ENCODE peak calls at places on chromosomes 1 and 21, in nine cellular contexts. Q, R, N, B, H, M, J, X and Y are unnamed samples.

GRCh38 chr1:218485241-218485928 is 140.2 kb downstream of the TGFB2 start:
- DNase-seq in Q (no peak), X (peak), R (no peak), H (no peak), J (no peak), M (no peak), B (no peak), N (no peak), Y (no peak)

GRCh38 chr1:240946926-240947325 is 335.0 kb upstream of the GREM2 start:
- DNase-seq in J (peak), X (peak), H (peak), M (no peak), R (no peak), B (peak), Q (no peak), N (no peak), Y (peak)

GRCh38 chr1:200794506-200795065 is 55.9 kb downstream of the CAMSAP2 start:
- DNase-seq in M (no peak), H (no peak), N (no peak), Q (no peak), B (no peak), R (no peak), J (no peak), X (peak), Y (no peak)

GRCh38 chr1:227411066-227411465 is 92.8 kb upstream of the CDC42BPA start:
- DNase-seq in B (no peak), R (no peak), X (peak), H (no peak), M (no peak), Q (no peak), J (no peak), N (no peak), Y (no peak)

GRCh38 chr1:154955039-154955717 is 721 bp downstream of the PBXIP1 start:
- DNase-seq in M (peak), B (peak), R (peak), H (peak), J (no peak), X (peak), Q (peak), N (no peak), Y (no peak)

GRCh38 chr21:32463367-32463766 is 50.9 kb downstream of the EVA1C start:
- DNase-seq in Q (no peak), J (no peak), B (no peak), R (no peak), H (no peak), N (no peak), X (peak), M (no peak), Y (no peak)

GRCh38 chr1:99589186-99589636 is 56.7 kb upstream of the PALMD start:
- DNase-seq in Q (no peak), B (no peak), X (no peak), N (no peak), M (no peak), H (no peak), R (no peak), J (no peak), Y (no peak)

GRCh38 chr1:43270421-43271095 is 775 bp downstream of the TMEM125 start:
- DNase-seq in H (peak), B (peak), M (no peak), J (no peak), N (peak), Q (no peak), X (no peak), R (peak), Y (no peak)

GRCh38 chr1:234727018-234727757 is 117.2 kb upstream of the IRF2BP2 start:
- DNase-seq in J (no peak), H (peak), R (no peak), M (no peak), X (peak), N (no peak), Q (no peak), B (peak), Y (no peak)

GRCh38 chr1:241658081-241658793 is 6.2 kb downstream of the WDR64 start:
- DNase-seq in J (no peak), X (no peak), N (no peak), M (no peak), Q (no peak), R (no peak), B (no peak), H (no peak), Y (no peak)

GRCh38 chr1:204263240-204263848 is 49.6 kb upstream of the GOLT1A start:
- DNase-seq in X (peak), M (peak), H (no peak), J (no peak), B (no peak), N (no peak), R (no peak), Q (no peak), Y (no peak)

GRCh38 chr1:17168480-17168878 is 36.4 kb upstream of the PADI1 start:
- DNase-seq in N (no peak), R (no peak), B (no peak), Q (no peak), M (no peak), H (no peak), J (peak), X (peak), Y (no peak)

GRCh38 chr1:187816646-187817045 is 987.9 kb downstream of the PLA2G4A start:
- DNase-seq in J (no peak), R (no peak), M (no peak), Q (no peak), B (no peak), N (no peak), X (peak), H (no peak), Y (no peak)

GRCh38 chr1:51954783-51955182 is 35.7 kb downstream of the RAB3B start:
- DNase-seq in Q (no peak), X (no peak), N (no peak), J (no peak), R (no peak), B (no peak), H (no peak), M (no peak), Y (no peak)

GRCh38 chr1:173269490-173270230 is 62.5 kb upstream of the TNFSF4 start:
- DNase-seq in N (no peak), X (peak), B (no peak), R (no peak), J (peak), Q (no peak), H (no peak), M (no peak), Y (no peak)

GRCh38 chr1:230641900-230642262 is 400 bp upstream of the COG2 start:
- DNase-seq in Q (no peak), J (no peak), H (no peak), R (no peak), N (no peak), X (no peak), M (peak), B (no peak), Y (no peak)

GRCh38 chr1:52249831-52250230 is 107.9 kb downstream of the ZFYVE9 start:
- DNase-seq in B (no peak), H (no peak), J (no peak), Q (no peak), R (no peak), N (no peak), M (no peak), X (no peak), Y (no peak)

GRCh38 chr1:7561331-7561921 is 209.7 kb upstream of the VAMP3 start:
- DNase-seq in R (no peak), M (no peak), J (no peak), N (no peak), B (no peak), Q (no peak), X (peak), H (no peak), Y (no peak)

GRCh38 chr1:89974211-89974610 is 20.7 kb upstream of the ZNF326 start:
- DNase-seq in X (no peak), B (no peak), M (no peak), J (no peak), Q (no peak), R (no peak), N (no peak), H (no peak), Y (no peak)

GRCh38 chr1:229874150-229874549 is 192.9 kb upstream of the GALNT2 start:
- DNase-seq in M (no peak), Q (no peak), H (no peak), N (no peak), B (no peak), X (peak), J (no peak), R (no peak), Y (no peak)

GRCh38 chr1:206590025-206590834 is 22.0 kb downstream of the EIF2D start:
- DNase-seq in X (peak), Q (no peak), B (peak), H (peak), M (no peak), N (no peak), R (no peak), J (no peak), Y (no peak)

GRCh38 chr1:228197555-228198147 is 10.2 kb upstream of the OBSCN start:
- DNase-seq in M (no peak), H (no peak), B (no peak), N (peak), X (no peak), J (no peak), Q (no peak), R (no peak), Y (no peak)

GRCh38 chr1:193408782-193409293 is 222.4 kb upstream of the B3GALT2 start:
- DNase-seq in M (peak), J (peak), X (peak), B (no peak), H (no peak), R (peak), N (peak), Q (peak), Y (no peak)

GRCh38 chr1:29679828-29680558 is 443.7 kb downstream of the PTPRU start:
- DNase-seq in N (no peak), M (no peak), R (no peak), J (no peak), H (no peak), Q (no peak), X (no peak), B (no peak), Y (no peak)

GRCh38 chr1:113320972-113321680 is 69.2 kb upstream of the MAGI3 start:
- DNase-seq in N (no peak), Q (no peak), M (no peak), H (no peak), B (no peak), J (no peak), R (no peak), X (peak), Y (no peak)

GRCh38 chr1:1619917-1620361 is 4.6 kb downstream of the MIB2 start:
- DNase-seq in B (no peak), X (no peak), N (no peak), M (peak), R (peak), H (no peak), J (no peak), Q (no peak), Y (no peak)
- TF ChIP-seq CTCF in B (peak), X (peak), N (no peak), M (peak), R (no peak), H (peak), J (peak), Q (no peak), Y (peak)

DNA sequence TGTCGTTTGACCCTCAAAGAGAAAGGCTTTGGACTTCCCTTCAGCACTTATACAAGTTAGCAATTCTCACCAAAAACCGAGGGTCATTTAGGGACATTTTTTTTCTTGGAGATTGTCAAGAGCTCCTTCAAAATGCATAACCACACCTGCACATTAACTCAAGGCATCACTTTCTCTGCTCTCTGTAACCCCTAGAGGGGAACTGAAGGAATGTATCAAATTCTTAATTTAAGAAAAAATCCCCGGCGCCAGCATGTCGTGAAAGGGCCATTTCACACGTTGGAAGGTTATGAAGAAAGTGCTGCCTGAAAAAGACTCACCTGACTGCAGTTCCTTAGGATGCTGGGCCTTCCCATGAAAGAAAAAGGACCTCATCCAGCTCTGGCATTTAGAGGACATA is 131.6 kb upstream of the ZC3H12A start:
- DNase-seq in B (no peak), R (no peak), X (no peak), J (no peak), M (no peak), N (no peak), Q (no peak), H (no peak), Y (no peak)
- TF ChIP-seq CTCF in B (no peak), R (no peak), X (no peak), J (no peak), M (no peak), N (no peak), Q (no peak), H (no peak), Y (no peak)

DNA sequence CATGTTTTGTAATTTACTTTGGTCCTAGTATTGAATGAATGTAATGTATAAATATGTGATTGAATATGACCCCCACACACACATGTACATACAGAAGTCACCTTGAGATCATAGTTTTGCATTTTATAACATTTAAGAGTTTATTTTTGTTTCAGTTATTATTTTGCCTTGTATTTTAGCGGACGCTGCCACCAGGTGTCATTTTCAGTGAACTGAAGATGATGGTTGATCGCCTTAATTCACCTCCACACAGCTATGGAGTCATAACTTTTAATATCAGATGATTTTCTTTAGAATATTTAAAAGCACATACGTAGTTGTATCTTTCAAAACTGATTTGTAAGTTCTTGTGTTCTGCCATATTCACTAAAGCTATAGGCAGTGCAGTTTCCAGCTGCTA is 130.4 kb downstream of the DYRK1A start:
- DNase-seq in N (no peak), J (no peak), B (no peak), Q (no peak), X (no peak), H (no peak), M (no peak), R (no peak), Y (no peak)
- TF ChIP-seq CTCF in N (no peak), J (peak), B (no peak), Q (peak), X (peak), H (no peak), M (peak), R (no peak), Y (peak)

GRCh38 chr1:223711173-223711572 is 1.2 kb upstream of the CAPN2 start:
- DNase-seq in R (no peak), Q (no peak), J (no peak), X (peak), B (no peak), H (no peak), M (peak), N (no peak), Y (peak)

GRCh38 chr1:223708651-223709268 is 3.6 kb upstream of the CAPN2 start:
- DNase-seq in X (no peak), N (no peak), M (no peak), Q (no peak), J (no peak), R (no peak), H (no peak), B (no peak), Y (no peak)

GRCh38 chr1:223708001-223708359 is 4.4 kb upstream of the CAPN2 start:
- DNase-seq in R (no peak), N (no peak), M (no peak), Q (no peak), X (no peak), J (no peak), B (no peak), H (no peak), Y (no peak)

GRCh38 chr1:223710179-223711133 is 1.9 kb upstream of the CAPN2 start:
- DNase-seq in X (no peak), J (no peak), M (no peak), N (no peak), B (no peak), H (no peak), Q (no peak), R (no peak), Y (no peak)

GRCh38 chr1:223709598-223709997 is 2.7 kb upstream of the CAPN2 start:
- DNase-seq in J (no peak), R (no peak), H (peak), N (no peak), Q (no peak), M (no peak), X (peak), B (no peak), Y (no peak)
- TF ChIP-seq CTCF in J (peak), R (no peak), H (no peak), N (no peak), Q (no peak), M (no peak), X (peak), B (no peak), Y (peak)

DNA sequence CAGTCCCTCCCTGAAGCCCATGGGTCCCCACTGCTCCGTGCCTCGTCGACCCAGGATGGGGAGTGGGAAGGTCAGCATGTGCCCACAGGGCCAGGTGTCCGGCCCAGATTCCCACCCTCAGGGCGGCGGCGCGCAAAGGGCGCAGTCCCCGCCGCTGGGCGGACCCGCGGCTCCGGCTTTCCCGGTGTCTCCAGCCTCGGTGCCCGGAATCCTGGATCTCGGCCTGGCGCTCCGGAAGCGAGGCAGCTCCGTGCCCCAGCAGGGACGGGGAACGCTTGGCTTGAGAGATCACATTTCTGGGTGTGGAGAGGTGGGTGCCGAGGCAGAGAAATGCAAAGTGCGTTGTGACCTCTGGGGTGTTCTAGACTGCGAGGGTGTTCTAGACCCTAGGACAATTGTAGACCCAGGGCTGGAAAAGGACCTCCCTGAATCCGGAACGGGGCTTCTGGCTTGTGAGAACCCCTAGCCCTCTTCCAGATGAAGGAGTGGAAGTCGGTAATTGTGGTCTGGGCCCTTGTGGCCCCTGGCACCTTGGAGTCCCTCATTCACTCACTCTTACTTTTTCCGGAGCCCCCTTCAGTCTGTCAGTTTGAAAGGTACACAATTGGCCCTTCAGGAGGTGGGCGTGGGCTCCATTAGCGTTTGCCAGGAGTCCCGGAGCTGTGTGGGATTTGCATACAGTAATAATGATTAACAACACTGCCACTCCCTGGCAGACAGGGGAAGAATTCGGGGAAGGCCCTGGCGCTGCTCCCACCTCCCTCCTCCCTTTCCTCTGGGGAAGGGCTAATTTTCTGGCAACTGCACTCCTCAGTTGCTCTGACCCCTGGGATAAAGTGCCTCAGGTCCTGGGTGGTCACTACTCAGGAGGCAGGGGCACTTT is 1.7 kb upstream of the KCND3 start:
- DNase-seq in M (peak), X (no peak), N (peak), H (no peak), R (no peak), B (no peak), J (no peak), Q (no peak), Y (no peak)
- TF ChIP-seq CTCF in M (peak), X (peak), N (no peak), H (no peak), R (no peak), B (no peak), J (no peak), Q (no peak), Y (peak)

GRCh38 chr21:34509151-34509550 is 2.9 kb downstream of the KCNE1 start:
- DNase-seq in H (peak), N (no peak), J (no peak), Q (no peak), B (no peak), M (no peak), R (no peak), X (no peak), Y (no peak)
- TF ChIP-seq CTCF in H (peak), N (no peak), J (peak), Q (no peak), B (peak), M (no peak), R (no peak), X (peak), Y (no peak)

DNA sequence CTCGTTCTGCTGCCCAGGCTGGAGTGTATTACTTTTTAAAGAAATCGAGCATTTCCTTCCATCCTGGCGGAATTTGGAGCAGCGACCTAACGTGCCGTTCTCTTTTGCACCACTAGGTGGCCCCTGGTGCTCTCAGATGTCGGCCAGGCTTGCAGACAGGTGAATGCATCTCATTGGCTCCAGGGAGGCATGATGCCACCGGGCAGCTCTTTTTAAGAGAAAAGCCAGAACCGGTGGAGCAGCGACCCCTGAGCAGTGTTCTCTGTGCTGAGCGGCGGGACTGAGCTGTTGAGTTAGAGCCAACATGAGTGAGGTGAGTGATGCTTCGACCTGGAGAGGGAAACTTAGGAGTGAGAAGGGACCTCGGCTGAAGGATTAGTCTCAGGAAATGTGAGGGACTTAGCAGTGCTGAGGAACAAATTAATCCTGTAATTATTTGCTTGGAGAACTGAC is at the start of gene PCP4:
- DNase-seq in Q (no peak), X (no peak), B (no peak), M (peak), R (no peak), N (peak), J (no peak), H (peak), Y (peak)
- TF ChIP-seq CTCF in Q (peak), X (peak), B (peak), M (peak), R (no peak), N (peak), J (peak), H (peak), Y (peak)